ENCODE peak calls at places on chromosomes 6 and 20, in eight cellular contexts. L, E, P, G, H, K, S and O are unnamed samples.

GRCh38 chr20:62142252-62143117 is 709 bp downstream of the PSMA7 start:
- DNase-seq in L (no peak), E (peak), P (no peak), G (no peak), H (no peak), K (no peak), S (no peak), O (no peak)

GRCh38 chr6:158152659-158153058 is 15.4 kb downstream of the SERAC1 start:
- DNase-seq in L (no peak), E (no peak), P (no peak), G (no peak), H (no peak), K (no peak), S (no peak), O (no peak)

GRCh38 chr6:22558288-22558882 is 11.0 kb upstream of the HDGFL1 start:
- DNase-seq in L (peak), E (no peak), P (no peak), G (no peak), H (no peak), K (no peak), S (no peak), O (no peak)

GRCh38 chr6:13934721-13935120 is 10.0 kb downstream of the RNF182 start:
- DNase-seq in L (no peak), E (no peak), P (no peak), G (no peak), H (no peak), K (no peak), S (no peak), O (no peak)

GRCh38 chr20:1474817-1475603 is 8.4 kb upstream of the NSFL1C start:
- DNase-seq in L (no peak), E (no peak), P (no peak), G (no peak), H (peak), K (no peak), S (no peak), O (no peak)

GRCh38 chr6:45436544-45437440 is 59.1 kb upstream of the SUPT3H start:
- DNase-seq in L (no peak), E (no peak), P (no peak), G (peak), H (peak), K (no peak), S (no peak), O (peak)

GRCh38 chr6:107698146-107698545 is 126.0 kb downstream of the SCML4 start:
- DNase-seq in L (no peak), E (no peak), P (no peak), G (no peak), H (peak), K (no peak), S (no peak), O (peak)

GRCh38 chr20:8870652-8871051 is 198.2 kb upstream of the PLCB4 start:
- DNase-seq in L (no peak), E (no peak), P (no peak), G (no peak), H (no peak), K (no peak), S (no peak), O (no peak)

GRCh38 chr6:85479221-85479620 is 29.3 kb downstream of the NT5E start:
- DNase-seq in L (no peak), E (no peak), P (no peak), G (no peak), H (no peak), K (no peak), S (no peak), O (no peak)

GRCh38 chr6:26394289-26394688 is 7.8 kb upstream of the BTN3A1 start:
- DNase-seq in L (peak), E (no peak), P (no peak), G (no peak), H (peak), K (no peak), S (peak), O (peak)